ENCODE peak calls at places on chromosomes 2 and 18, in seven cellular contexts. K is stomach; N is endodermal cell; C is kidney; O is heart left ventricle; A is PC-3; Z is effector memory CD4-positive, alpha-beta T cell. H is an unnamed sample.

GRCh38 chr18:48783616-48784520 is 166.9 kb downstream of the SMAD7 start:
- DNase-seq in A (no peak), N (no peak), K (no peak), O (no peak), C (peak; percentile 55), Z (no peak), H (no peak)

GRCh38 chr2:64604929-64605550 is 48.7 kb downstream of the SERTAD2 start:
- DNase-seq in N (peak; percentile 10), C (no peak), A (no peak), K (peak; percentile 39), Z (no peak), O (no peak), H (peak; percentile 81)

GRCh38 chr2:191432121-191432520 is 186.9 kb downstream of the MYO1B start:
- DNase-seq in Z (no peak), A (no peak), K (no peak), N (no peak), O (no peak), C (no peak), H (no peak)

GRCh38 chr2:58973831-58974281 is 732.7 kb upstream of the FANCL start:
- DNase-seq in N (peak; percentile 81), K (no peak), Z (no peak), O (no peak), C (no peak), A (no peak), H (no peak)

GRCh38 chr2:61419129-61419528 is 51.8 kb downstream of the USP34 start:
- DNase-seq in Z (no peak), C (no peak), O (no peak), K (no peak), A (no peak), N (no peak), H (no peak)

GRCh38 chr2:23624378-23624777 is 239.4 kb downstream of the KLHL29 start:
- DNase-seq in Z (no peak), N (peak; percentile 88), O (no peak), K (no peak), C (peak; percentile 9), A (peak; percentile 67), H (no peak)

GRCh38 chr2:14634223-14634884 is 1.8 kb downstream of the LRATD1 start:
- DNase-seq in K (peak; percentile 93), O (peak; percentile 63), C (peak; percentile 93), N (peak; percentile 95), A (peak; percentile 91), Z (no peak), H (peak; percentile 73)

GRCh38 chr2:20635698-20636584 is 15.0 kb downstream of the HS1BP3 start:
- DNase-seq in Z (no peak), O (peak; percentile 88), C (peak; percentile 94), K (peak; percentile 91), A (peak; percentile 83), N (peak; percentile 98), H (peak; percentile 67)

GRCh38 chr2:237391140-237391539 is 22.8 kb downstream of the COL6A3 start:
- DNase-seq in O (no peak), N (no peak), K (no peak), A (no peak), C (no peak), Z (no peak), H (no peak)

GRCh38 chr18:14940738-14941137 is 192.8 kb downstream of the ANKRD30B start:
- DNase-seq in C (no peak), O (no peak), K (no peak), Z (no peak), A (no peak), N (no peak), H (no peak)
- H3K9me3 ChIP-seq in C (no peaks in the 10 kb centered on the region), O (no peaks in the 10 kb centered on the region), K (no peaks in the 10 kb centered on the region), Z (no peaks in the 10 kb centered on the region), A (no peaks in the 10 kb centered on the region), N (peaks cover 42% of the 10 kb centered on the region), H (no peaks in the 10 kb centered on the region)

GRCh38 chr2:112217854-112218253 is 37.0 kb downstream of the ZC3H8 start:
- DNase-seq in O (no peak), C (no peak), A (no peak), Z (no peak), N (no peak), K (no peak), H (no peak)

GRCh38 chr2:112220186-112220585 is 34.7 kb downstream of the ZC3H8 start:
- DNase-seq in C (no peak), Z (no peak), O (no peak), N (no peak), A (no peak), K (no peak), H (no peak)

GRCh38 chr2:112220831-112221230 is 34.0 kb downstream of the ZC3H8 start:
- DNase-seq in C (no peak), O (no peak), K (no peak), A (no peak), N (no peak), Z (no peak), H (no peak)

GRCh38 chr2:112216158-112216557 is 38.7 kb downstream of the ZC3H8 start:
- DNase-seq in K (no peak), N (no peak), C (no peak), A (peak; percentile 26), Z (no peak), O (no peak), H (no peak)
- H3K9me3 ChIP-seq in K (no peaks in the 10 kb centered on the region), N (peaks cover 12% of the 10 kb centered on the region), C (no peaks in the 10 kb centered on the region), A (no peaks in the 10 kb centered on the region), Z (peaks cover 6% of the 10 kb centered on the region), O (no peaks in the 10 kb centered on the region), H (peaks cover 9% of the 10 kb centered on the region)

GRCh38 chr2:9857814-9858729 is 14.8 kb downstream of the TAF1B start:
- DNase-seq in K (no peak), C (no peak), O (no peak), A (no peak), Z (no peak), N (no peak), H (no peak)
- H3K9me3 ChIP-seq in K (peaks cover 16% of the 10 kb centered on the region), C (no peaks in the 10 kb centered on the region), O (no peaks in the 10 kb centered on the region), A (no peaks in the 10 kb centered on the region), Z (no peaks in the 10 kb centered on the region), N (peaks cover 92% of the 10 kb centered on the region), H (peaks cover 20% of the 10 kb centered on the region)

GRCh38 chr18:65671621-65672415 is 79.0 kb upstream of the CDH7 start:
- DNase-seq in K (no peak), O (no peak), C (peak; percentile 57), N (no peak), Z (no peak), A (no peak), H (no peak)
- H3K9me3 ChIP-seq in K (peaks cover 3% of the 10 kb centered on the region), O (no peaks in the 10 kb centered on the region), C (no peaks in the 10 kb centered on the region), N (no peaks in the 10 kb centered on the region), Z (no peaks in the 10 kb centered on the region), A (no peaks in the 10 kb centered on the region), H (no peaks in the 10 kb centered on the region)

DNA sequence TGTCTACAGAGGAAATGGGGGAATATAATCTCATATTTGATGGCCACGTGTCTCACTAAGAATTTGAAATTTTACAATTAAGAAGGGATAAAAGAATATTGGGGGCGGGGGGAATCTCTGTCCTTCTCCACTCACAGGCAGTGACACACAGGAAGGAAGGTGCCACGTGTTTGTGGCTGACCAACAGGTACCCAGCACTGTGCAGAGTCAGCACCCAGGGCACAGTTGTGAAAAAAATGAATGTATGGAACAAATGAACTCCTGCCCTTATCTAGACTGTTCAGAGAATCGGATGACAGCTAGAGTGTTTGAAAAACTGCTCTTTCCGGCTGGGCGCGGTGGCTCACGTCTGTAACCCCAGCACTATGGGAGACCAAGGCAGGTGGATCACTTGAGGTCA is 317.0 kb upstream of the MYT1L start:
- DNase-seq in O (no peak), C (peak; percentile 16), Z (no peak), A (no peak), K (no peak), N (no peak), H (no peak)
- H3K9me3 ChIP-seq in O (no peaks in the 10 kb centered on the region), C (no peaks in the 10 kb centered on the region), Z (no peaks in the 10 kb centered on the region), A (no peaks in the 10 kb centered on the region), K (no peaks in the 10 kb centered on the region), N (no peaks in the 10 kb centered on the region), H (no peaks in the 10 kb centered on the region)

GRCh38 chr2:235609321-235609720 is 115.5 kb downstream of the AGAP1 start:
- DNase-seq in O (no peak), K (no peak), N (no peak), A (no peak), Z (no peak), C (no peak), H (no peak)

GRCh38 chr2:235611337-235611736 is 117.5 kb downstream of the AGAP1 start:
- DNase-seq in N (no peak), K (no peak), C (no peak), A (no peak), O (no peak), Z (no peak), H (no peak)

GRCh38 chr2:235608200-235608591 is 114.4 kb downstream of the AGAP1 start:
- DNase-seq in O (peak; percentile 48), A (no peak), Z (no peak), C (no peak), K (no peak), N (no peak), H (no peak)

GRCh38 chr2:235610696-235611257 is 116.9 kb downstream of the AGAP1 start:
- DNase-seq in Z (no peak), K (no peak), N (no peak), C (no peak), A (no peak), O (no peak), H (no peak)

GRCh38 chr2:235609746-235610145 is 115.9 kb downstream of the AGAP1 start:
- DNase-seq in A (no peak), O (no peak), C (no peak), N (no peak), K (no peak), Z (no peak), H (no peak)
- H3K9me3 ChIP-seq in A (no peaks in the 10 kb centered on the region), O (no peaks in the 10 kb centered on the region), C (no peaks in the 10 kb centered on the region), N (no peaks in the 10 kb centered on the region), K (no peaks in the 10 kb centered on the region), Z (no peaks in the 10 kb centered on the region), H (no peaks in the 10 kb centered on the region)

H was measured in MG63.